ENCODE peak calls at places on chromosomes 12 and 14, in nine cellular contexts. Y is EH; O is activated T-helper 9 cell treated with anti-CD3 and anti-CD28 coated beads, Interleukin-2, amount 50 U/mL, for 16 hours; E is HFFc6; N is activated T-helper 1 cell treated with anti-CD3 and anti-CD28 coated beads, Interleukin-12 subunit alpha, Interleukin-12 subunit beta, Interleukin-2, Interleukin-4 antibody, amounts not matched to agents 30 ng/mL and 10 ng/mL and 1 ng/mL, durations not matched to agents 14 hours and 24 hours and 36 hours; V is right atrium auricular region; T is KBM-7; X is AG20443; Z is stimulated activated CD8-positive, alpha-beta memory T cell treated with anti-CD3 and anti-CD28 coated beads, Interleukin-4, amount 100 ng/mL, for 24 hours. B is an unnamed sample.

GRCh38 chr12:76346798-76347420 is 1.3 kb downstream of the BBS10 start:
- DNase-seq in Y (peak), O (no peak), E (peak), N (no peak), V (no peak), T (peak), X (peak), Z (no peak), B (no peak)

GRCh38 chr14:91307046-91307445 is 62.5 kb upstream of the GPR68 start:
- DNase-seq in Y (no peak), O (no peak), E (no peak), N (no peak), V (no peak), T (no peak), X (no peak), Z (no peak), B (no peak)

GRCh38 chr14:69712637-69713088 is 54.3 kb upstream of the SRSF5 start:
- DNase-seq in Y (no peak), O (no peak), E (no peak), N (peak), V (no peak), T (peak), X (no peak), Z (no peak), B (no peak)

GRCh38 chr12:55051197-55051920 is 31.6 kb downstream of the NEUROD4 start:
- DNase-seq in Y (no peak), O (no peak), E (no peak), N (no peak), V (no peak), T (no peak), X (no peak), Z (no peak), B (no peak)

GRCh38 chr12:108268397-108268796 is 70.7 kb downstream of the CMKLR1 start:
- DNase-seq in Y (no peak), O (no peak), E (no peak), N (no peak), V (no peak), T (no peak), X (no peak), Z (no peak), B (no peak)

GRCh38 chr12:52278530-52278929 is 4.1 kb downstream of the KRT86 start:
- DNase-seq in Y (no peak), O (no peak), E (no peak), N (no peak), V (no peak), T (peak), X (no peak), Z (no peak), B (no peak)

GRCh38 chr14:93396456-93396855 is 34.3 kb upstream of the UNC79 start:
- DNase-seq in Y (no peak), O (no peak), E (no peak), N (no peak), V (no peak), T (no peak), X (no peak), Z (no peak), B (no peak)

GRCh38 chr12:112924986-112925385 is 13.3 kb upstream of the OAS3 start:
- DNase-seq in Y (no peak), O (no peak), E (no peak), N (no peak), V (no peak), T (no peak), X (no peak), Z (no peak), B (no peak)

GRCh38 chr14:37622231-37622923 is 26.9 kb downstream of the TTC6 start:
- DNase-seq in Y (peak), O (no peak), E (no peak), N (no peak), V (no peak), T (no peak), X (peak), Z (no peak), B (no peak)

GRCh38 chr12:10722502-10722904 is 620 bp downstream of the YBX3 start:
- DNase-seq in Y (peak), O (peak), E (peak), N (peak), V (peak), T (no peak), X (peak), Z (peak), B (peak)

GRCh38 chr12:54701940-54702592 is 53.9 kb upstream of the DCD start:
- DNase-seq in Y (peak), O (no peak), E (peak), N (no peak), V (no peak), T (peak), X (peak), Z (no peak), B (no peak)

GRCh38 chr12:94942663-94943062 is 60.8 kb downstream of the NDUFA12 start:
- DNase-seq in Y (no peak), O (no peak), E (no peak), N (peak), V (no peak), T (no peak), X (no peak), Z (no peak), B (no peak)

GRCh38 chr12:132561784-132562156 is 48.6 kb downstream of the LRCOL1 start:
- DNase-seq in Y (peak), O (no peak), E (no peak), N (no peak), V (no peak), T (peak), X (peak), Z (no peak), B (no peak)

GRCh38 chr12:62977419-62977818 is 42.5 kb upstream of the PPM1H start:
- DNase-seq in Y (peak), O (no peak), E (peak), N (no peak), V (no peak), T (no peak), X (peak), Z (no peak), B (no peak)

GRCh38 chr12:6945613-6946012 is 1.8 kb downstream of the C12orf57 start:
- DNase-seq in Y (no peak), O (no peak), E (no peak), N (no peak), V (no peak), T (no peak), X (no peak), Z (no peak), B (no peak)

B was measured in stimulated activated naive CD4-positive, alpha-beta T cell.